ENCODE peak calls at places on chromosomes 11 and 22, in seven cellular contexts. H, Q, V, R, J, M and T are unnamed samples.
A peak's percentile ranks its signal among the peaks of the same experiment; 100 is the strongest.

GRCh38 chr22:37604875-37605274 is 3.8 kb upstream of the GGA1 start:
- DNase-seq in H (no peak), Q (no peak), V (no peak), R (peak; percentile 35), J (no peak), M (no peak), T (peak; percentile 41)

GRCh38 chr11:133902506-133902905 is 54.3 kb downstream of the IGSF9B start:
- DNase-seq in H (no peak), Q (no peak), V (no peak), R (no peak), J (no peak), M (no peak), T (no peak)

GRCh38 chr22:17563936-17564391 is 666 bp downstream of the SLC25A18 start:
- DNase-seq in H (peak; percentile 81), Q (no peak), V (no peak), R (no peak), J (no peak), M (no peak), T (no peak)

GRCh38 chr22:50507421-50507990 is at the start of gene LMF2:
- DNase-seq in H (peak; percentile 94), Q (no peak), V (peak; percentile 83), R (peak; percentile 63), J (no peak), M (no peak), T (peak; percentile 90)

GRCh38 chr11:75162954-75163353 is 12.0 kb downstream of the SLCO2B1 start:
- DNase-seq in H (no peak), Q (no peak), V (no peak), R (no peak), J (no peak), M (no peak), T (no peak)

GRCh38 chr11:69516526-69516925 is 35.1 kb downstream of the LINC01488 start:
- DNase-seq in H (peak; percentile 48), Q (no peak), V (no peak), R (no peak), J (no peak), M (no peak), T (no peak)

GRCh38 chr11:36417154-36417553 is 92.9 kb downstream of the TRAF6 start:
- DNase-seq in H (no peak), Q (no peak), V (no peak), R (no peak), J (no peak), M (no peak), T (no peak)

GRCh38 chr11:62792193-62792575 is 378 bp upstream of the TMEM223 start:
- DNase-seq in H (no peak), Q (no peak), V (peak; percentile 46), R (peak; percentile 25), J (no peak), M (no peak), T (no peak)

GRCh38 chr11:60265373-60266214 is 14.9 kb upstream of the MS4A4A start:
- DNase-seq in H (peak; percentile 42), Q (peak; percentile 85), V (peak; percentile 68), R (no peak), J (peak; percentile 38), M (peak; percentile 36), T (peak; percentile 61)

GRCh38 chr11:121592708-121593107 is 139.9 kb upstream of the SORL1-AS1 start:
- DNase-seq in H (peak; percentile 20), Q (no peak), V (no peak), R (no peak), J (no peak), M (no peak), T (no peak)

GRCh38 chr11:13140873-13141655 is 131.9 kb downstream of the RASSF10 start:
- DNase-seq in H (peak; percentile 35), Q (no peak), V (no peak), R (no peak), J (no peak), M (no peak), T (no peak)

GRCh38 chr22:41334951-41335635 is 33.8 kb downstream of the ZC3H7B start:
- DNase-seq in H (no peak), Q (no peak), V (no peak), R (no peak), J (no peak), M (no peak), T (no peak)

GRCh38 chr11:12137938-12138731 is 27.7 kb downstream of the MICAL2 start:
- DNase-seq in H (peak; percentile 67), Q (no peak), V (no peak), R (no peak), J (no peak), M (no peak), T (no peak)

GRCh38 chr11:62542111-62542745 is 4.4 kb downstream of the AHNAK start:
- DNase-seq in H (no peak), Q (no peak), V (no peak), R (no peak), J (no peak), M (no peak), T (no peak)

DNA sequence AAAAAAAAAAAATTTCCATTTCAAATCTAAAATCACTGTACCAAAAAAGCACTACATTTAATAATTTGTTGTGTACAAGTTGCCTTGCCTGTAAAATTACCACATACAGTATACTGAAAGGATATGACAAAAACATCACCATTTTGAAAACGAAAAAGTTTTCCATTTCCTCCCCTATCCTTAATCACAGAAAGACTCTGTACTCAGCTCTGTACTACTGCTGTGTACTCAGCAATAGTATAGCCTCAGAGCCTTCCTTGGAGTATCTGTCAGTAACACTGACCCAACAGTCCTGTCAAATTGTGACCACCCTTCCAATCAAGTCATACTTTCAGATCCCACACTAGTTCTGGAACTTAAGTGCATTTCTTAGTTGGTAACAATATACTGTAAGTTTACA is 48.0 kb downstream of the CELF1 start:
- DNase-seq in H (no peak), Q (no peak), V (no peak), R (no peak), J (no peak), M (no peak), T (no peak)
- H3K4me1 ChIP-seq in H (peaks cover 21% of the 10 kb centered on the region), Q (peaks cover 87% of the 10 kb centered on the region), V (peaks cover 44% of the 10 kb centered on the region), R (peaks cover 10% of the 10 kb centered on the region), J (peaks cover 2% of the 10 kb centered on the region), M (peaks cover 10% of the 10 kb centered on the region), T (peaks cover 7% of the 10 kb centered on the region)

DNA sequence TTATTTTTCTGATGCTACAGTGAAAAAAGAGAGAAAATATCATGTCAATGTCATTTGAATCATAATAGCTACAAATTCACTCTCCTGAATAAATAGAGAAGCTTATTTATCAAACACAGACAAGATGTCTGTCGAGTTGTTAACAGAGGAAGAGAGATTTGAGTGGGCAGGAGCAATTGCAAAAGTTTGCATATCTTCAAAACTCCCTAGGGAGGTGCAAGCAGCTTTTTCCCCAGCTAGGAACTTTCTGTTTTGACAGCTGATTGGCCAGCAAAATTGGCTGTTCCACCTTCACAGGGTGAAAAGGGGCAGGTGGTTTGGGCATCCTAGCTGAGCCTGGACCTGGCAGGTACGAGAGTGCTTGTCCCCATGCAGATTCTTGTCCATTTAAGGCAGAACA is 98.2 kb downstream of the NTM start:
- DNase-seq in H (peak; percentile 27), Q (peak; percentile 63), V (no peak), R (no peak), J (no peak), M (no peak), T (no peak)
- H3K9me2 ChIP-seq in H (no peaks in the 10 kb centered on the region), Q (no peaks in the 10 kb centered on the region), V (peaks cover 7% of the 10 kb centered on the region), R (no peaks in the 10 kb centered on the region), J (no peaks in the 10 kb centered on the region), M (no peaks in the 10 kb centered on the region), T (no peaks in the 10 kb centered on the region)

DNA sequence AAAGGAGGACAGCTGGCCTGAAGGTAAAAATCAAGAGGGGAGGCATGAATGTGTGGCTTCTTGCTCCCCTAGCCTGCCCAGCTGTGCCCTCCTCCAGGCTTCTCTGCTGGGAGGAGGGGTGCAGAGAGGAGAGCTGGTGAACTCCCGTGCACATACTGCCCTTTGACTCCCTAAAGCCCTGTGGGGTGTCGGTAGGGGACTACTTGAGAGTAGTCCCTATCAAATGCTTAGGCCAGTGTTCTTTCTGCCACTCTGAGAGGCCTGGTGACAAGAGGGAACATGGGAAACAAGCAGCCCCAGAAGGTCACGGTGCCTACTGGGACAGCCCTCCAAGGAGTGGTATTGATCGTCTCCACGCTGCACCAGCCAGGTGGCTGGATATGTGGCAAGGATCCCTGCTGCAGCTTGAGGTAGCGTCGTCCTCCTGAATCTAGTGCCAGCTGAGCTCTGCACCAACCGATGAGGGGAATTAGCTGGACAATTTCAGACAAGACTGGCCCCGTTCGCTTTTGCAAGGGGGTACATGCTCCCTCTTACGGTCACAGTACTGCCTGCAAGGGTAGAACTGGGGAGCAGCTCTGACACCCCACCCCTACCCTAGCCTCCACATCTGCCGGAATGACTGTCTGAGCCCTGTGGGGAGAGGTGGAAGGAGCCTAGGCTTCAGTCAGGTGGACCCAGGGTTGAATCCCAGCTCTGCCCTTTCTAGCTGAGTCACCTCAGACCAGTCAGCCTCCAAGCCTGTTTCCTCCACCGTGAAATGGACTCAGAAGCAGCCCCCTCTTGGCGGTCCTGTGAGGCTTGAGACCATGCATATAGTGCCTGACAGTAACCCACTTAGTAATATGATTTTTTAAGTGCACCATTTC is 17.1 kb upstream of the C11orf96 start:
- DNase-seq in H (no peak), Q (no peak), V (no peak), R (no peak), J (peak; percentile 4), M (no peak), T (no peak)
- H3K4me1 ChIP-seq in H (peaks cover 20% of the 10 kb centered on the region), Q (no peaks in the 10 kb centered on the region), V (peaks cover 17% of the 10 kb centered on the region), R (peaks cover 12% of the 10 kb centered on the region), J (peaks cover 24% of the 10 kb centered on the region), M (peaks cover 17% of the 10 kb centered on the region), T (no peaks in the 10 kb centered on the region)

GRCh38 chr11:93005239-93005638 is 35.8 kb downstream of the MTNR1B start:
- DNase-seq in H (peak; percentile 9), Q (no peak), V (no peak), R (no peak), J (no peak), M (no peak), T (no peak)
- H3K9me2 ChIP-seq in H (no peaks in the 10 kb centered on the region), Q (no peaks in the 10 kb centered on the region), V (no peaks in the 10 kb centered on the region), R (no peaks in the 10 kb centered on the region), J (no peaks in the 10 kb centered on the region), M (no peaks in the 10 kb centered on the region), T (no peaks in the 10 kb centered on the region)

GRCh38 chr22:42905217-42905616 is 48.1 kb upstream of the ARFGAP3 start:
- DNase-seq in H (no peak), Q (no peak), V (no peak), R (no peak), J (no peak), M (no peak), T (no peak)
- H3K4me1 ChIP-seq in H (peaks cover 13% of the 10 kb centered on the region), Q (no peaks in the 10 kb centered on the region), V (no peaks in the 10 kb centered on the region), R (no peaks in the 10 kb centered on the region), J (no peaks in the 10 kb centered on the region), M (no peaks in the 10 kb centered on the region), T (no peaks in the 10 kb centered on the region)

GRCh38 chr22:29041408-29041807 is 20.2 kb downstream of the C22orf31 start:
- DNase-seq in H (peak; percentile 76), Q (no peak), V (no peak), R (no peak), J (no peak), M (no peak), T (no peak)

GRCh38 chr22:29043906-29044575 is 17.6 kb downstream of the C22orf31 start:
- DNase-seq in H (peak; percentile 80), Q (no peak), V (no peak), R (peak; percentile 76), J (no peak), M (no peak), T (no peak)

GRCh38 chr22:29040385-29041275 is 21.0 kb downstream of the C22orf31 start:
- DNase-seq in H (peak; percentile 92), Q (peak; percentile 86), V (peak; percentile 88), R (peak; percentile 70), J (peak; percentile 69), M (peak; percentile 73), T (peak; percentile 76)

GRCh38 chr22:29037340-29037932 is 24.2 kb downstream of the C22orf31 start:
- DNase-seq in H (no peak), Q (no peak), V (no peak), R (no peak), J (no peak), M (no peak), T (no peak)

GRCh38 chr22:29039148-29039547 is 22.5 kb downstream of the C22orf31 start:
- DNase-seq in H (no peak), Q (no peak), V (no peak), R (no peak), J (no peak), M (no peak), T (no peak)
- H3K9me2 ChIP-seq in H (no peaks in the 10 kb centered on the region), Q (no peaks in the 10 kb centered on the region), V (no peaks in the 10 kb centered on the region), R (no peaks in the 10 kb centered on the region), J (no peaks in the 10 kb centered on the region), M (no peaks in the 10 kb centered on the region), T (no peaks in the 10 kb centered on the region)